ENCODE peak calls at places on chromosomes 5 and 9, in eight cellular contexts. V, G, P, W, H, B, T and U are unnamed samples.

GRCh38 chr9:72187296-72187695 is 38.1 kb downstream of the GDA start:
- DNase-seq in V (no peak), G (no peak), P (no peak), W (no peak), H (no peak), B (no peak), T (no peak), U (no peak)

GRCh38 chr9:96087669-96088299 is 212.3 kb downstream of the ERCC6L2 start:
- DNase-seq in V (no peak), G (no peak), P (no peak), W (no peak), H (no peak), B (no peak), T (no peak), U (no peak)

GRCh38 chr5:43601454-43602260 is 1.3 kb upstream of the NNT start:
- DNase-seq in V (peak), G (no peak), P (no peak), W (no peak), H (peak), B (no peak), T (no peak), U (no peak)

GRCh38 chr5:67696446-67696845 is 499.8 kb upstream of the CD180 start:
- DNase-seq in V (no peak), G (no peak), P (no peak), W (no peak), H (no peak), B (no peak), T (no peak), U (no peak)

GRCh38 chr5:33526755-33527154 is 86.0 kb downstream of the TARS1 start:
- DNase-seq in V (no peak), G (no peak), P (no peak), W (no peak), H (no peak), B (no peak), T (no peak), U (no peak)

GRCh38 chr9:135515083-135515511 is 6.1 kb upstream of the LCN1 start:
- DNase-seq in V (no peak), G (no peak), P (no peak), W (peak), H (no peak), B (no peak), T (peak), U (no peak)

GRCh38 chr5:11596657-11597071 is 307.6 kb downstream of the CTNND2 start:
- DNase-seq in V (no peak), G (no peak), P (no peak), W (no peak), H (no peak), B (no peak), T (no peak), U (no peak)

GRCh38 chr9:130215341-130216119 is 43.3 kb downstream of the NCS1 start:
- DNase-seq in V (no peak), G (no peak), P (no peak), W (peak), H (no peak), B (peak), T (peak), U (no peak)

GRCh38 chr5:173618927-173619519 is 2.6 kb upstream of the BOD1 start:
- DNase-seq in V (peak), G (no peak), P (peak), W (no peak), H (peak), B (no peak), T (no peak), U (peak)

GRCh38 chr5:82151622-82152021 is 126.5 kb downstream of the RPS23 start:
- DNase-seq in V (no peak), G (no peak), P (no peak), W (no peak), H (no peak), B (no peak), T (no peak), U (no peak)

GRCh38 chr5:71836547-71837112 is 117.6 kb downstream of the CARTPT start:
- DNase-seq in V (no peak), G (no peak), P (no peak), W (no peak), H (no peak), B (no peak), T (no peak), U (no peak)

GRCh38 chr9:21993007-21993406 is 1.2 kb downstream of the CDKN2A start:
- DNase-seq in V (no peak), G (no peak), P (no peak), W (no peak), H (no peak), B (no peak), T (no peak), U (no peak)

GRCh38 chr9:108668191-108668940 is 187.4 kb downstream of the ACTL7B start:
- DNase-seq in V (no peak), G (peak), P (no peak), W (no peak), H (no peak), B (no peak), T (no peak), U (no peak)

GRCh38 chr9:35832814-35833213 is 3.8 kb downstream of the TMEM8B start:
- DNase-seq in V (no peak), G (no peak), P (no peak), W (no peak), H (no peak), B (no peak), T (no peak), U (no peak)

GRCh38 chr5:135560858-135561257 is 17.9 kb downstream of the CXCL14 start:
- DNase-seq in V (peak), G (no peak), P (peak), W (peak), H (peak), B (no peak), T (peak), U (peak)

GRCh38 chr5:177234761-177235315 is 68.7 kb downstream of the RAB24 start:
- DNase-seq in V (no peak), G (no peak), P (no peak), W (no peak), H (no peak), B (no peak), T (no peak), U (no peak)

DNA sequence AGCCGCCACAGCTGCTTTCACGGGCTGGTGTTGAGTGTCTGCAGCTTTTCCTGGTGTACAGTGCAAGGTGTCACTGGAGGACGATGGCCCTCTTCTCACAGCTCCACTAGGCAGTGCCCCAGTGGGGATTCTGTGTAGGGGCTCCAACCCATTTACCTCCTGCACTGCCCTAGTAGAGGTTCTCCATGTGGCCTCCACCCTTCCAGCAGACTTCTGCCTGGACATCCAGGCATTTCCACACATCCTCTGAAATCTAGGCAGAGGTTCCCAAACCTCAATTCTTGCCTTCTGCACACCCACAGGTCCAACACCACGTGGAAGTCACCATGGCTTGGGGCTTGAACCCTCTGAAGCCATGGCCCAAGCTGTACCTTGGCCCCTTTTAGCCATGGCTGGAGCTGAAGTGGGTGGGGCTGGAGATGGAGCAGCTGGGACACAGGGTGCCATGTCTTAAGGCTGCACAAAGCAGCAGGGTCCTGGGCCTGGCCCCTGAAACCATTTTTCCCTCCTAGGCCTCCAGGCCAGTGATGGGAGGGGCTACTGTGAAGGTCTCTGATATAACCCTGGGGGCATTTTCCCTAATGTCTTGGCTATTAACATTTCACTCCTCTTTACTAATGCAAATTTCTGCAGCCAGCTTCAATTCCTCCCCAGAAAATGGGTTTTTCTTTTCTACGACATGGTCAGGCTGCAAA is 82.0 kb downstream of the MLLT3 start:
- DNase-seq in V (no peak), G (no peak), P (no peak), W (no peak), H (no peak), B (peak), T (no peak), U (no peak)
- H3K4me3 ChIP-seq in V (no peak), G (no peak), P (no peak), W (no peak), H (no peak), B (no peak), T (no peak), U (no peak)

GRCh38 chr9:2600307-2600706 is 21.3 kb upstream of the VLDLR start:
- DNase-seq in V (no peak), G (no peak), P (no peak), W (no peak), H (no peak), B (no peak), T (no peak), U (no peak)
- TF ChIP-seq CTCF in V (no peak), G (no peak), P (no peak), W (no peak), H (no peak), B (no peak), T (no peak), U (peak)

GRCh38 chr9:127661342-127661741 is 45.4 kb upstream of the CFAP157 start:
- DNase-seq in V (no peak), G (no peak), P (no peak), W (no peak), H (no peak), B (no peak), T (no peak), U (peak)
- H3K4me3 ChIP-seq in V (no peak), G (no peak), P (no peak), W (no peak), H (no peak), B (no peak), T (no peak), U (no peak)

GRCh38 chr9:81787747-81788632 is 98.6 kb upstream of the TLE1 start:
- DNase-seq in V (no peak), G (no peak), P (peak), W (no peak), H (no peak), B (no peak), T (peak), U (no peak)

GRCh38 chr9:81791076-81791475 is 101.7 kb upstream of the TLE1 start:
- DNase-seq in V (no peak), G (no peak), P (no peak), W (no peak), H (no peak), B (no peak), T (no peak), U (no peak)

DNA sequence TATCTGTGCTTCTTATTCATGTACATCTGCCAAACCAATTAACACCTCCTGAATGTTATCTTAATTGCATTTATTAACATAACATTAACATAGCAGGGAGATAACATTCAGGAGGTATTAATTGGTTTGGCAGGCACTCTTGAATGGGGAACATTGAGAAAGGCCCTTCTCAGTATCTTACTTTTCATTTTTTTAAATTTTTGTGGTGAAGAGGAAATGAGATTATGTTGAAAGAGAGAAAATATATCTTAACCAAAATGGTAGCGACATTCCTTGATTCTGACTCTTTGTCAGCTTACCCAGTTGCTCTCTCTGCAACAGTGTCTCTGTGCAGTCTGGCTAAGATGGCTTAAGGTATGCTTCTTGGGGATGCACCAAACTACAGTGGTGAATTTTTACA is 100.4 kb upstream of the TLE1 start:
- DNase-seq in V (no peak), G (no peak), P (no peak), W (no peak), H (no peak), B (no peak), T (no peak), U (no peak)
- TF ChIP-seq CTCF in V (no peak), G (no peak), P (no peak), W (no peak), H (no peak), B (no peak), T (no peak), U (no peak)

GRCh38 chr5:165495829-165496380 is 1990.5 kb downstream of the MAT2B start:
- DNase-seq in V (no peak), G (no peak), P (no peak), W (no peak), H (no peak), B (no peak), T (no peak), U (no peak)

GRCh38 chr5:165502893-165503696 is 1997.7 kb downstream of the MAT2B start:
- DNase-seq in V (no peak), G (no peak), P (no peak), W (no peak), H (peak), B (no peak), T (no peak), U (no peak)

DNA sequence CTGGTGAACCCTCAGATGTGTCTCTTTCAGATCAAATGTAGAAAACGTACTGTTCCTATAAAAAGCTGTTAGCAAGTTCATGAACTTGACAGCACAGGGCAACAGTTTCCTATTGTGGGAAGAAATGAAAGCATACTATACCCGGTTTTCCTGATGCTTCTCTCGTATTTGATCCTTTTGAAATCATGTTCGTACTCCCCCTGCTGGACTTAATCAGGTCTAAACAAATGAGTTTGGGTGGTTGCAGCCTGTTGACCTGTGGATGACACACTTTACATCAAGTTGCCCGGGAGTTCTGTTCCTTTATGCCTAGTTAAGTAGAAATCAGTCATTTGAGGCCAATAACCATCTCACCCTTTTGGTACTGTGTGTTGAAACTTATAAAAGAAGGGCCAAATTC is 1992.3 kb downstream of the MAT2B start:
- DNase-seq in V (peak), G (no peak), P (no peak), W (no peak), H (peak), B (no peak), T (no peak), U (peak)
- H3K4me3 ChIP-seq in V (no peak), G (no peak), P (no peak), W (no peak), H (no peak), B (no peak), T (no peak), U (no peak)